ENCODE peak calls at places on chromosomes 7 and 10, in four cellular contexts. K, F, A and S are unnamed samples.

GRCh38 chr10:75358835-75359421 is 42.6 kb downstream of the ZNF503 start:
- DNase-seq in F (no peak), A (no peak), K (peak), S (no peak)

GRCh38 chr7:102273749-102274712 is 12.6 kb upstream of the SH2B2 start:
- DNase-seq in K (peak), A (no peak), F (no peak), S (no peak)

GRCh38 chr7:15720849-15721471 is 34.5 kb upstream of the MEOX2 start:
- DNase-seq in A (no peak), F (peak), K (peak), S (peak)

GRCh38 chr10:102804382-102804781 is 32.8 kb downstream of the CYP17A1 start:
- DNase-seq in A (no peak), K (no peak), F (no peak), S (no peak)

GRCh38 chr7:48179631-48180030 is 8.4 kb downstream of the ABCA13 start:
- DNase-seq in F (no peak), K (no peak), A (no peak), S (no peak)

GRCh38 chr7:50226669-50227068 is 77.8 kb upstream of the IKZF1 start:
- DNase-seq in K (no peak), A (no peak), F (no peak), S (no peak)

GRCh38 chr7:374706-375490 is 84.9 kb downstream of the FOXL3 start:
- DNase-seq in A (no peak), K (no peak), F (no peak), S (no peak)

GRCh38 chr7:1560620-1561031 is 4.6 kb upstream of the TMEM184A start:
- DNase-seq in K (no peak), F (no peak), A (no peak), S (no peak)

GRCh38 chr7:70355591-70356323 is 757.5 kb downstream of the AUTS2 start:
- DNase-seq in F (no peak), A (no peak), K (no peak), S (no peak)

GRCh38 chr10:31594331-31594880 is 275.4 kb downstream of the ZEB1 start:
- DNase-seq in A (no peak), K (no peak), F (no peak), S (no peak)

GRCh38 chr7:93238748-93239147 is 6.6 kb downstream of the VPS50 start:
- DNase-seq in A (no peak), F (no peak), K (no peak), S (peak)

GRCh38 chr10:92238062-92238585 is 52.8 kb downstream of the CPEB3 start:
- DNase-seq in A (no peak), F (no peak), K (no peak), S (peak)

GRCh38 chr7:156778668-156779067 is 114.3 kb downstream of the LMBR1 start:
- DNase-seq in K (no peak), F (no peak), A (no peak), S (no peak)

GRCh38 chr7:151240942-151241754 is 7.3 kb downstream of the SMARCD3 start:
- DNase-seq in F (no peak), A (no peak), K (no peak), S (no peak)

GRCh38 chr7:30464231-30464660 is 14.3 kb downstream of the NOD1 start:
- DNase-seq in A (no peak), F (no peak), K (no peak), S (no peak)

GRCh38 chr7:44995555-44996493 is 4.2 kb upstream of the CCM2 start:
- DNase-seq in A (no peak), K (no peak), F (no peak), S (no peak)

GRCh38 chr7:7539152-7539551 is 3.5 kb upstream of the COL28A1 start:
- DNase-seq in K (no peak), F (no peak), A (no peak), S (no peak)

GRCh38 chr7:100642534-100642907 is 1.2 kb upstream of the TFR2 start:
- DNase-seq in K (no peak), A (peak), F (no peak), S (peak)
- TF ChIP-seq POLR2A in K (no peak), A (no peak), F (no peak), S (peak)

GRCh38 chr7:139133335-139134139 is 24.0 kb upstream of the ZC3HAV1 start:
- DNase-seq in A (peak), F (peak), K (peak), S (peak)
- TF ChIP-seq POLR2A in A (peak), F (no peak), K (no peak), S (peak)

GRCh38 chr7:149497467-149498261 is at the start of gene ZNF746:
- DNase-seq in A (peak), F (peak), K (peak), S (peak)
- TF ChIP-seq POLR2A in A (peak), F (no peak), K (peak), S (peak)

GRCh38 chr7:65962033-65962432 is 20.0 kb downstream of the GUSB start:
- DNase-seq in F (no peak), A (no peak), K (no peak), S (no peak)

GRCh38 chr7:65966167-65966566 is 15.8 kb downstream of the GUSB start:
- DNase-seq in F (no peak), A (no peak), K (no peak), S (no peak)

GRCh38 chr7:65955718-65956117 is 26.3 kb downstream of the GUSB start:
- DNase-seq in F (no peak), A (no peak), K (no peak), S (no peak)

DNA sequence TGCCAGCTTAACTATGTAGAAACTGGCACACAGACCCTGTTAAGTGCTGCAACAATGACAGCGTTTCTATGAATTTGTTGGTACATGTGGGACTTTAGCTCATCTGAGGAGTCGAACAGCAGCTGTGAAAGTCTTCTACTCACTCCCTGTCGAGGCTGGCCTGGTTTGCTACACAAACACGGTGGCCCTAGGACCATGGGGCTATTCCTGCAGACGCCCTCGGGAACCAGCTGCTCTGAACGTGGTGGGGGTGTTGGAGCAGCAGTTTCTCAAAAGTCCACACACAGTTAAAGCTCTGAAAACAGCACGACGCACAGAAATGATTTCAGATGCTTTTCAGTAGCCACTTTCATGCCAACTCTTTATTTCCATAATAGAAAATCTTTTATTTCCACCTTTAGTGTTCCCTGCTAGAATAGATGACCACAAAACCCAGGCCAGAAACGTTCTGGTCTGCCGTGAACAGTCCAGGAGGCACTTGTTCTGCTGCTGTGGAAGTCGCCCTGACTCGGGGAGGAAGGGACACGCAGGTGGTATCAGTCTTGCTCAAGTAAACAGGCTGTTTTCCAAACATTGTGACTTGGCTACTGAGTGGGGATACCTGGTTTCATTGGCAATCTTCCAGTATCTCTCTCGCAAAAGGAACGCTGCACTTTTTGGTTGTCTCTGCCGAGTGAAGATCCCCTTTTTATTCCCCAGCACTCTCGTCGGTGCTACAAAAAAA is 21.5 kb downstream of the GUSB start:
- DNase-seq in K (no peak), A (no peak), F (no peak), S (no peak)
- TF ChIP-seq POLR2A in K (no peak), A (no peak), F (no peak), S (no peak)

GRCh38 chr7:37450035-37450434 is 1.4 kb upstream of the ELMO1 start:
- DNase-seq in K (no peak), A (no peak), F (no peak), S (no peak)

GRCh38 chr7:37448057-37448636 is 517 bp downstream of the ELMO1 start:
- DNase-seq in F (no peak), A (peak), K (no peak), S (no peak)

GRCh38 chr7:37446371-37446770 is 2.3 kb downstream of the ELMO1 start:
- DNase-seq in A (no peak), K (no peak), F (no peak), S (no peak)

GRCh38 chr7:37449621-37450020 is 957 bp upstream of the ELMO1 start:
- DNase-seq in K (no peak), A (no peak), F (no peak), S (no peak)

GRCh38 chr7:37448637-37449331 is at the start of gene ELMO1:
- DNase-seq in K (peak), F (peak), A (peak), S (peak)
- TF ChIP-seq POLR2A in K (no peak), F (no peak), A (peak), S (peak)